ENCODE peak calls at places on chromosomes 13 and 19, in eight cellular contexts. O is suprapubic skin, H is ovary, T is A549, M is stomach, X is SK-N-SH, Y is upper lobe of left lung, S is transverse colon. L is an unnamed sample.

GRCh38 chr13:107374038-107374437 is 806.1 kb upstream of the ARGLU1 start:
- DNase-seq in X (no peak), Y (no peak), H (no peak), M (no peak), O (no peak), T (no peak), S (no peak), L (no peak)

GRCh38 chr13:94254737-94255136 is 224.7 kb downstream of the DCT start:
- DNase-seq in T (no peak), S (no peak), Y (no peak), O (no peak), X (no peak), H (no peak), M (no peak), L (no peak)

GRCh38 chr19:57803594-57804325 is 11.0 kb downstream of the ZNF552 start:
- DNase-seq in X (peak), H (peak), O (no peak), S (peak), M (peak), Y (no peak), T (no peak), L (no peak)

GRCh38 chr13:108448891-108449290 is 179.4 kb downstream of the TNFSF13B start:
- DNase-seq in O (no peak), T (no peak), S (no peak), M (no peak), X (no peak), Y (no peak), H (no peak), L (no peak)

GRCh38 chr19:55070755-55071502 is 4.7 kb upstream of the EPS8L1 start:
- DNase-seq in O (no peak), Y (no peak), X (no peak), H (no peak), T (peak), M (peak), S (peak), L (no peak)

GRCh38 chr19:49335784-49336481 is 727 bp downstream of the CD37 start:
- DNase-seq in M (no peak), S (no peak), Y (no peak), X (no peak), H (no peak), O (no peak), T (no peak), L (no peak)

GRCh38 chr13:24511824-24512207 is 762 bp downstream of the PARP4 start:
- DNase-seq in X (peak), H (no peak), S (peak), O (no peak), T (no peak), M (no peak), Y (no peak), L (no peak)

GRCh38 chr13:33931397-33931987 is 113.5 kb downstream of the RFC3 start:
- DNase-seq in T (peak), S (no peak), M (no peak), O (no peak), X (peak), H (no peak), Y (no peak), L (peak)

GRCh38 chr19:49255674-49256073 is 69.3 kb downstream of the SLC6A16 start:
- DNase-seq in M (no peak), H (no peak), T (no peak), S (no peak), X (no peak), Y (no peak), O (no peak), L (no peak)

GRCh38 chr13:44050450-44051063 is 170.9 kb downstream of the LACC1 start:
- DNase-seq in T (peak), X (peak), S (no peak), O (no peak), H (no peak), M (no peak), Y (no peak), L (no peak)

GRCh38 chr13:99178636-99179035 is 22.0 kb upstream of the UBAC2 start:
- DNase-seq in Y (no peak), M (no peak), H (no peak), S (no peak), X (no peak), T (no peak), O (no peak), L (no peak)

GRCh38 chr19:16969127-16969526 is 57.5 kb downstream of the CPAMD8 start:
- DNase-seq in T (peak), S (no peak), O (no peak), X (no peak), M (no peak), H (no peak), Y (no peak), L (no peak)

GRCh38 chr19:40247735-40248262 is 21.3 kb upstream of the CCNP start:
- DNase-seq in S (no peak), H (no peak), Y (peak), M (no peak), T (no peak), X (no peak), O (no peak), L (no peak)

GRCh38 chr13:73602295-73602694 is 531.9 kb downstream of the KLF12 start:
- DNase-seq in Y (no peak), H (no peak), X (no peak), S (no peak), M (no peak), T (no peak), O (no peak), L (no peak)

GRCh38 chr13:42272776-42273175 is 824 bp downstream of the AKAP11 start:
- DNase-seq in M (no peak), S (no peak), O (no peak), T (no peak), X (no peak), Y (no peak), H (no peak), L (no peak)

GRCh38 chr13:33172400-33172799 is 113.2 kb downstream of the STARD13 start:
- DNase-seq in S (no peak), Y (no peak), O (no peak), M (no peak), H (no peak), T (no peak), X (no peak), L (no peak)

GRCh38 chr19:28292822-28293500 is 920.0 kb downstream of the UQCRFS1 start:
- DNase-seq in Y (no peak), S (no peak), H (no peak), O (no peak), M (no peak), T (no peak), X (peak), L (no peak)

GRCh38 chr19:14383898-14384669 is 2.8 kb downstream of the ADGRE5 start:
- DNase-seq in H (no peak), M (no peak), T (no peak), O (peak), S (peak), X (no peak), Y (no peak), L (no peak)

GRCh38 chr19:48400018-48400742 is 6.7 kb downstream of the GRIN2D start:
- DNase-seq in O (peak), X (peak), H (no peak), M (peak), T (peak), S (peak), Y (no peak), L (peak)

GRCh38 chr13:111516712-111517640 is 196.5 kb downstream of the TEX29 start:
- DNase-seq in O (no peak), X (no peak), S (no peak), T (no peak), M (no peak), Y (peak), H (no peak), L (no peak)

GRCh38 chr13:95784161-95784880 is 107.4 kb downstream of the DNAJC3 start:
- DNase-seq in X (no peak), T (peak), M (no peak), O (no peak), S (no peak), Y (no peak), H (no peak), L (no peak)

DNA sequence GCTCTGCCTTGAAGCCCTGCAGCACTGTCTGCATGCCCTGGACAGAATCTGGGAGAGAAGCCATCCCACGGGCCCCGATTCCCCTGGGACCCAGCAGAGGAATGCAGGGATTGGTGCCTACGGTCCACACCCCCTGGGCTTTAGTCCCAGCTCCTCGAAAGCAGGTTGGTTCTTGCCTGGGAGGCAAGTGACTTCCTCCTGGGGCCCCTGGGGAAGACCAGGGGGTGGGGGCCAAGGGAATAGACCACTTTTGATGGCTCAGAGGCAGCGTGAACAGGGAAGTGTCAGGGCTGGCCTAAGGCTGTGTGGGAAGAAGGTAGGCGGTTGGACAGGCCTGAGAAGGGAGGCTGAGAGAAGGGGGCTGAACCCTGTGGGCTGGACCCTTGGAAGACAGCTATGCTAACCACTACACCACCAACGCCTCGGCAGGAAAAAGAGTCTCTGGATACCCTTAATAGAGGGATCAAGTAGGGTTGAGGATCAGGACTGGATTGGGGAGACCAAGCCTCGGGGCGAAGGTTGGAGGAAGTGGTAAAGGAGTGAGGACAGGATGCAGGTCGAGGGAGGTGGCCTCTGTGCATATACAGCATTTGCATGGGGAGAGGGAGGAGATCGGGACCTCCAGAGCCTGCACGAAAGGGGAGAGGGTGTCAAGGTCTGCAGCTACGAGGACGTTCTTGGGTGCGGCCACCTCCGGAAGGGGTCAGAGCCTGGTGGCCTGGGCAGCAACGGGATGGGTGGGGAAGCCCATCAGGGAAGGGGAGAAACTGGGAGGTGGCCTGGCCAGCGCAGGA is 774 bp downstream of the DPP9 start:
- DNase-seq in H (peak), O (no peak), T (no peak), Y (no peak), M (peak), X (no peak), S (no peak), L (no peak)
- TF ChIP-seq EP300 in H (no peak), O (no peak), T (no peak), Y (no peak), M (no peak), X (no peak), S (no peak), L (no peak)

GRCh38 chr13:48595330-48596127 is 58.2 kb upstream of the CYSLTR2 start:
- DNase-seq in X (peak), O (no peak), Y (no peak), T (peak), H (peak), M (peak), S (peak), L (no peak)
- TF ChIP-seq CTCF in X (peak), O (peak), Y (peak), T (peak), H (peak), M (peak), S (peak), L (peak)

GRCh38 chr19:38514812-38515633 is 81.5 kb downstream of the RYR1 start:
- DNase-seq in X (peak), Y (peak), S (peak), O (no peak), H (peak), M (peak), T (peak), L (peak)
- H3K27ac ChIP-seq in X (no peak), Y (no peak), S (no peak), O (no peak), H (no peak), M (no peak), T (peak), L (peak)

DNA sequence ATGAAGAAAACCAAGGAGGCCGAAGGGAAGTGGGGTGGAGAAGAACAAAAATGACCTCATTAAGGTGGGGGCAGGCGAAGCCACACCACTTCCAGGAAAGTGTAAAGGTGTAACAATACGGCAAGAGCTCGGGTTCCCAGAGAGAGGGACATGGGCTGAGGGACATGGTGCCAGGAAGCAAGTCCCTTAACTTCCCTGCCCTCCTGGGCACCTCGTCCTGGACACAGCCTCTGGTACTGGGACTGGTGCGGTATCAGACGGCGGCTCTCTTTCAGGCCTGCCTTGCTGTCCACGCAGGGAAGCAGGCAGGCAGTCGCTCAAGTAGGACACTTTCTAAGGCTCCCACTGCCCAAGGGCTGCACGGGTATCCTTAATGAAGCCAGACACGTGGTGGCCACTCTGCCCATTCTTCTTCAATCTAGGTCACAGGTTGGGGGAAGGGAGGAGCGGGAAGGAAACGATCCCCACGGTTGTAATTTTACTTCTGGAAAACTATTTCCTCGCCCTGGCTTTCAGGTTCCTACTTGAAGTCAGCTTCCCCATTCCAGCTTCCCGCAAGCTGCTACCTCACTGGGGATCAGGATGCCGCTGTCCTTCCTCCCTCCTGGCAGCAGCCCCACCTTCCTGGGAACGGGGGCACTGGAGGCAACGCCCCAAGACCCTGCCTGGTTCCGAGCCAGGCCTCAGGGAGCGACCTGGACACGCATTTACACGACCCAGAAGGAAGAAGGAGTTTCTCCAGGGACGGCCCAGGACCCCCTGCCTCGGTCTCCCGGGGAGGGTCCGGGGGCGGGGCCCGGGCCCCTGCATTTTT is 1.2 kb downstream of the AP3D1 start:
- DNase-seq in S (peak), X (peak), M (no peak), H (no peak), T (no peak), O (no peak), Y (peak), L (no peak)
- TF ChIP-seq EP300 in S (no peak), X (no peak), M (no peak), H (no peak), T (no peak), O (no peak), Y (no peak), L (no peak)

DNA sequence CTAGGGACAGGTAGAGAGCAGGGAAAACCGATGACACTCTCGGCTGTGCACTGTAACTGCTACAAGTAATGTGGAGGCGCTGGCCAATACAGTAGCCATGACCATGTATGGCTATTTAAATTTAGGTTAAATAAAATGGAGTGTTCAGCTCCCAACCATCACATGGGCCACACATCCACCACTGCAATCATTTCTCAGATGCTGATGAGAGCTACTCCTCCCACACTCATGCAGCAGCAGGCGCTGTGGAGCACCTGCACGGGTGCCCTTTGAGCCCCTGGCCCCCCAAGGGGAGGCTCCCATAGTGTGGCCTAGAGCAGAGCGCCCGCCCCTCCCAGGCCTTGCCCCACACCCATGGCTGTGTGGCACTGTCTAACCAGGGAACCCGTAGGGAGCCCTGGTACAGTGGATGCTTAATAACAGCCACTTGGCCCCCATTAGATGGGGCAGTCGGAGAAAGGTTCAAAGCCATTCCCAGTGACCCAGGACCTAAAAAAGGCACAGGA is 6.0 kb downstream of the ACP4 start:
- DNase-seq in X (peak), M (no peak), H (no peak), O (no peak), T (peak), S (no peak), Y (no peak), L (no peak)
- TF ChIP-seq CTCF in X (no peak), M (no peak), H (no peak), O (no peak), T (no peak), S (no peak), Y (no peak), L (no peak)

DNA sequence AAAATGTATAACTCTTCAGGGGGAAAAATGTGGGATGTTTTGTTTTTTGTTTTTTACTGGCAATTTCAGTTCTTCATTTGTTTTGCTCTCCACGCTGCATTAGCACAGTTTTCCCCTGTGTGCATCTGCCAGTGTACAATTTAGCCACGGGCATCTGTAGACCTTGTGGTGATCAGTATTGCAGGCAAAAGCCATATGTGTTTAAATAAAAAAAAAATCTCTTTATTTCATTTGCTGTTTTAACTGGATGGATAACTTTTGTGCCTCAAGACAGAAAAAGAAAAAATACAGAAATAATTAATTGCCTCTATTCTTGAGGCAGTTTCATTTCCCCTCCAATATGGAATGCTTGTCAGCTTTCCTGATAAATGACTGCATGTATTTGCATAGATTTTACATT is 7.9 kb upstream of the MAB21L1 start:
- DNase-seq in O (no peak), X (no peak), Y (no peak), T (no peak), H (no peak), M (no peak), S (no peak), L (no peak)
- H3K27ac ChIP-seq in O (no peak), X (peak), Y (no peak), T (no peak), H (no peak), M (no peak), S (no peak), L (no peak)

L was measured in tibial nerve.